ENCODE peak calls at places on chromosomes 5 and 9, in nine cellular contexts. W, L, E, V, U, O, J, K and Q are unnamed samples.

GRCh38 chr9:71614409-71614808 is 153.9 kb downstream of the CEMIP2 start:
- DNase-seq in W (no peak), L (no peak), E (no peak), V (no peak), U (no peak), O (no peak), J (no peak), K (no peak), Q (no peak)

GRCh38 chr5:65858316-65858715 is 68.1 kb upstream of the ERBIN start:
- DNase-seq in W (no peak), L (no peak), E (no peak), V (peak), U (no peak), O (no peak), J (no peak), K (no peak), Q (no peak)

GRCh38 chr9:104575451-104575850 is 6.5 kb downstream of the OR13C8 start:
- DNase-seq in W (no peak), L (no peak), E (no peak), V (no peak), U (no peak), O (no peak), J (no peak), K (no peak), Q (no peak)

GRCh38 chr5:35810561-35810960 is 46.1 kb upstream of the IL7R start:
- DNase-seq in W (no peak), L (no peak), E (no peak), V (no peak), U (no peak), O (no peak), J (no peak), K (no peak), Q (no peak)

GRCh38 chr9:38713426-38713825 is 6.5 kb downstream of the FAM240B start:
- DNase-seq in W (no peak), L (peak), E (no peak), V (peak), U (no peak), O (no peak), J (no peak), K (no peak), Q (no peak)

GRCh38 chr5:142811840-142812557 is 41.8 kb downstream of the ARHGAP26 start:
- DNase-seq in W (no peak), L (no peak), E (no peak), V (no peak), U (no peak), O (no peak), J (no peak), K (no peak), Q (no peak)

GRCh38 chr9:5450360-5451051 is at the start of gene CD274:
- DNase-seq in W (no peak), L (peak), E (peak), V (peak), U (peak), O (peak), J (peak), K (peak), Q (peak)

GRCh38 chr5:74514888-74515551 is 125.5 kb downstream of the ENC1 start:
- DNase-seq in W (no peak), L (no peak), E (no peak), V (no peak), U (no peak), O (no peak), J (no peak), K (no peak), Q (no peak)

GRCh38 chr5:7926296-7926695 is 57.3 kb downstream of the MTRR start:
- DNase-seq in W (no peak), L (peak), E (no peak), V (peak), U (no peak), O (no peak), J (no peak), K (no peak), Q (no peak)

GRCh38 chr9:73743826-73744225 is 592.2 kb downstream of the ANXA1 start:
- DNase-seq in W (no peak), L (no peak), E (no peak), V (no peak), U (no peak), O (no peak), J (no peak), K (no peak), Q (no peak)

GRCh38 chr9:89138463-89139390 is 39.9 kb downstream of the SHC3 start:
- DNase-seq in W (no peak), L (no peak), E (no peak), V (peak), U (no peak), O (no peak), J (peak), K (no peak), Q (no peak)

GRCh38 chr9:131039129-131039954 is 30.4 kb downstream of the LAMC3 start:
- DNase-seq in W (no peak), L (no peak), E (no peak), V (no peak), U (no peak), O (no peak), J (no peak), K (no peak), Q (no peak)

GRCh38 chr5:72213482-72213881 is 106.2 kb downstream of the MAP1B start:
- DNase-seq in W (no peak), L (no peak), E (no peak), V (no peak), U (no peak), O (no peak), J (no peak), K (no peak), Q (no peak)

GRCh38 chr5:138974227-138975063 is 99.3 kb upstream of the LRRTM2 start:
- DNase-seq in W (no peak), L (no peak), E (no peak), V (no peak), U (peak), O (peak), J (peak), K (no peak), Q (peak)

GRCh38 chr5:110478899-110479298 is 247.6 kb downstream of the TMEM232 start:
- DNase-seq in W (no peak), L (no peak), E (no peak), V (peak), U (no peak), O (no peak), J (no peak), K (no peak), Q (no peak)

GRCh38 chr5:139120521-139120920 is 77.6 kb downstream of the SIL1 start:
- DNase-seq in W (no peak), L (no peak), E (no peak), V (no peak), U (peak), O (no peak), J (no peak), K (no peak), Q (no peak)

GRCh38 chr9:21443849-21444625 is 3.8 kb downstream of the IFNA1 start:
- DNase-seq in W (no peak), L (no peak), E (no peak), V (no peak), U (no peak), O (no peak), J (no peak), K (no peak), Q (no peak)

GRCh38 chr9:114869845-114870244 is 60.5 kb downstream of the TNFSF8 start:
- DNase-seq in W (no peak), L (peak), E (no peak), V (no peak), U (no peak), O (peak), J (no peak), K (no peak), Q (no peak)

GRCh38 chr9:81607593-81608288 is 81.6 kb downstream of the TLE1 start:
- DNase-seq in W (no peak), L (no peak), E (no peak), V (no peak), U (no peak), O (no peak), J (no peak), K (no peak), Q (no peak)

GRCh38 chr9:34072868-34073590 is 24.3 kb upstream of the UBAP2 start:
- DNase-seq in W (no peak), L (peak), E (no peak), V (peak), U (no peak), O (peak), J (no peak), K (no peak), Q (no peak)

GRCh38 chr5:58016892-58017291 is 443.0 kb downstream of the PLK2 start:
- DNase-seq in W (no peak), L (peak), E (no peak), V (no peak), U (no peak), O (no peak), J (peak), K (no peak), Q (no peak)

GRCh38 chr9:129568560-129569505 is 52.1 kb downstream of the C9orf50 start:
- DNase-seq in W (no peak), L (peak), E (no peak), V (peak), U (peak), O (peak), J (no peak), K (no peak), Q (no peak)

GRCh38 chr9:38432922-38433510 is 8.8 kb upstream of the IGFBPL1 start:
- DNase-seq in W (no peak), L (peak), E (no peak), V (peak), U (no peak), O (no peak), J (peak), K (no peak), Q (no peak)

GRCh38 chr5:122463221-122463620 is 151.2 kb downstream of the SNCAIP start:
- DNase-seq in W (no peak), L (no peak), E (no peak), V (no peak), U (no peak), O (no peak), J (no peak), K (no peak), Q (no peak)

GRCh38 chr5:161414896-161415295 is 131.6 kb downstream of the GABRB2 start:
- DNase-seq in W (no peak), L (no peak), E (no peak), V (no peak), U (no peak), O (no peak), J (no peak), K (no peak), Q (no peak)

GRCh38 chr5:173772407-173773059 is 115.6 kb upstream of the CPEB4 start:
- DNase-seq in W (no peak), L (no peak), E (no peak), V (no peak), U (no peak), O (no peak), J (no peak), K (no peak), Q (no peak)

GRCh38 chr5:31396611-31397295 is 135.1 kb downstream of the DROSHA start:
- DNase-seq in W (no peak), L (no peak), E (no peak), V (no peak), U (no peak), O (no peak), J (no peak), K (no peak), Q (no peak)

GRCh38 chr5:158484968-158485367 is 614.7 kb downstream of the EBF1 start:
- DNase-seq in W (no peak), L (no peak), E (no peak), V (no peak), U (no peak), O (no peak), J (no peak), K (no peak), Q (no peak)

GRCh38 chr5:77851229-77852067 is 75.3 kb upstream of the TBCA start:
- DNase-seq in W (no peak), L (peak), E (no peak), V (peak), U (peak), O (peak), J (peak), K (no peak), Q (no peak)

GRCh38 chr5:109759304-109759703 is 69.6 kb downstream of the MAN2A1 start:
- DNase-seq in W (no peak), L (no peak), E (no peak), V (peak), U (no peak), O (no peak), J (peak), K (no peak), Q (peak)

GRCh38 chr9:38286357-38286756 is 106.1 kb upstream of the ALDH1B1 start:
- DNase-seq in W (no peak), L (no peak), E (no peak), V (no peak), U (no peak), O (no peak), J (no peak), K (no peak), Q (no peak)

GRCh38 chr5:178429541-178430186 is 160.5 kb downstream of the COL23A1 start:
- DNase-seq in W (no peak), L (no peak), E (no peak), V (no peak), U (no peak), O (no peak), J (no peak), K (no peak), Q (no peak)

GRCh38 chr9:4739587-4740372 is 1.2 kb downstream of the AK3 start:
- DNase-seq in W (no peak), L (peak), E (no peak), V (peak), U (no peak), O (no peak), J (no peak), K (no peak), Q (no peak)